ENCODE peak calls at places on chromosomes 6 and 20, in eight cellular contexts. J, Z, K, T, O, R, E and S are unnamed samples.

GRCh38 chr20:7848351-7848750 is 91.9 kb downstream of the HAO1 start:
- DNase-seq in Z (no peak), O (no peak), J (no peak), E (no peak), T (no peak), R (no peak), K (no peak), S (no peak)

GRCh38 chr6:39086294-39086693 is 28.7 kb downstream of the SAYSD1 start:
- DNase-seq in O (no peak), Z (no peak), K (no peak), T (no peak), R (no peak), E (no peak), J (no peak), S (no peak)

GRCh38 chr20:52103469-52103910 is 88.1 kb downstream of the ZFP64 start:
- DNase-seq in Z (no peak), T (no peak), O (no peak), R (no peak), J (no peak), E (no peak), K (no peak), S (no peak)

GRCh38 chr6:165988306-165988756 is 179.3 kb downstream of the TBXT start:
- DNase-seq in T (no peak), E (no peak), Z (peak; percentile 52), K (no peak), J (no peak), O (no peak), R (no peak), S (no peak)

GRCh38 chr20:34703061-34703572 is 1.0 kb upstream of the TP53INP2 start:
- DNase-seq in J (no peak), K (no peak), E (no peak), O (no peak), Z (no peak), R (no peak), T (no peak), S (no peak)

GRCh38 chr6:4434655-4435054 is 299.3 kb upstream of the ECI2 start:
- DNase-seq in E (no peak), R (no peak), J (peak; percentile 77), O (no peak), K (no peak), T (no peak), Z (no peak), S (no peak)

GRCh38 chr20:23200914-23201313 is 114.8 kb upstream of the CD93 start:
- DNase-seq in O (peak; percentile 45), T (no peak), E (no peak), R (peak; percentile 66), Z (peak; percentile 58), J (peak; percentile 40), K (peak; percentile 62), S (peak; percentile 22)

GRCh38 chr6:160121558-160121957 is at the start of gene SLC22A1:
- DNase-seq in O (no peak), Z (no peak), J (no peak), R (no peak), K (no peak), T (no peak), E (no peak), S (no peak)

GRCh38 chr20:5356921-5357320 is 40.2 kb upstream of the PROKR2 start:
- DNase-seq in R (no peak), E (no peak), T (no peak), J (no peak), O (no peak), Z (no peak), K (no peak), S (no peak)

GRCh38 chr20:33666293-33667244 is at the start of gene ACTL10:
- DNase-seq in T (peak; percentile 76), J (peak; percentile 93), E (no peak), K (peak; percentile 99), R (no peak), Z (peak; percentile 95), O (peak; percentile 76), S (no peak)

GRCh38 chr6:152136449-152136825 is 329.0 kb downstream of the ESR1 start:
- DNase-seq in R (peak; percentile 25), E (no peak), O (no peak), J (no peak), T (no peak), Z (no peak), K (no peak), S (no peak)

GRCh38 chr20:41017448-41018042 is 11.1 kb upstream of the TOP1 start:
- DNase-seq in Z (no peak), T (no peak), J (peak; percentile 94), R (no peak), O (peak; percentile 79), K (no peak), E (no peak), S (no peak)

GRCh38 chr6:28207244-28208179 is 17.6 kb upstream of the ZSCAN9 start:
- DNase-seq in K (no peak), O (peak; percentile 15), J (peak; percentile 25), T (no peak), E (peak; percentile 44), R (peak; percentile 17), Z (peak; percentile 58), S (no peak)

GRCh38 chr20:8805737-8806442 is 263.0 kb upstream of the PLCB4 start:
- DNase-seq in Z (no peak), E (no peak), O (peak; percentile 32), K (no peak), R (no peak), T (no peak), J (no peak), S (peak; percentile 12)

GRCh38 chr6:13702809-13703302 is 8.8 kb downstream of the RANBP9 start:
- DNase-seq in T (no peak), E (no peak), R (no peak), J (no peak), K (no peak), O (no peak), Z (no peak), S (no peak)

GRCh38 chr6:43013020-43013842 is 515 bp downstream of the MEA1 start:
- DNase-seq in K (no peak), J (no peak), T (no peak), E (peak; percentile 26), Z (no peak), R (no peak), O (no peak), S (peak; percentile 46)

GRCh38 chr20:24978493-24978892 is 14.1 kb downstream of the APMAP start:
- DNase-seq in E (no peak), J (no peak), R (no peak), O (no peak), Z (no peak), K (no peak), T (no peak), S (no peak)

GRCh38 chr20:54600634-54601033 is 125.2 kb downstream of the DOK5 start:
- DNase-seq in J (no peak), E (no peak), K (no peak), R (no peak), Z (peak; percentile 57), O (no peak), T (no peak), S (no peak)

GRCh38 chr6:154974485-154975149 is 20.5 kb upstream of the TIAM2 start:
- DNase-seq in Z (no peak), K (no peak), R (no peak), E (no peak), J (no peak), T (no peak), O (no peak), S (no peak)

GRCh38 chr6:85113934-85114582 is 335.8 kb upstream of the NT5E start:
- DNase-seq in Z (peak; percentile 9), E (no peak), J (no peak), O (peak; percentile 4), R (no peak), K (no peak), T (no peak), S (peak; percentile 22)

GRCh38 chr6:53702316-53702715 is 36.8 kb upstream of the KLHL31 start:
- DNase-seq in O (no peak), R (no peak), E (no peak), Z (no peak), T (no peak), J (no peak), K (no peak), S (no peak)

GRCh38 chr6:138226701-138227315 is 8.5 kb upstream of the PBOV1 start:
- DNase-seq in R (no peak), T (no peak), J (no peak), E (no peak), O (no peak), Z (no peak), K (no peak), S (no peak)

GRCh38 chr6:138229663-138230194 is 11.4 kb upstream of the PBOV1 start:
- DNase-seq in T (no peak), E (no peak), Z (no peak), K (no peak), O (no peak), J (no peak), R (no peak), S (no peak)

GRCh38 chr6:138226011-138226410 is 7.7 kb upstream of the PBOV1 start:
- DNase-seq in K (no peak), O (no peak), J (no peak), Z (no peak), T (no peak), E (no peak), R (no peak), S (no peak)

GRCh38 chr6:138229072-138229471 is 10.8 kb upstream of the PBOV1 start:
- DNase-seq in Z (peak; percentile 20), K (no peak), E (no peak), O (no peak), T (no peak), R (no peak), J (no peak), S (no peak)

GRCh38 chr6:138227316-138227781 is 9.1 kb upstream of the PBOV1 start:
- DNase-seq in R (no peak), O (no peak), J (no peak), K (peak; percentile 68), Z (no peak), T (no peak), E (no peak), S (no peak)
- H3K27ac ChIP-seq in R (no peak overlapping the region), O (no peak overlapping the region), J (no peak overlapping the region), K (peak overlapping the region; percentile 79), Z (no peak overlapping the region), T (no peak overlapping the region), E (no peak overlapping the region), S (no peak overlapping the region)

GRCh38 chr6:89355511-89356185 is 3.1 kb upstream of the UBE2J1 start:
- DNase-seq in E (no peak), T (no peak), R (no peak), J (no peak), K (no peak), Z (no peak), O (no peak), S (no peak)
- H3K4me1 ChIP-seq in E (peaks cover 15% of the 10 kb centered on the region), T (peaks cover 34% of the 10 kb centered on the region), R (peaks cover 7% of the 10 kb centered on the region), J (peaks cover 5% of the 10 kb centered on the region), K (no peaks in the 10 kb centered on the region), Z (peaks cover 8% of the 10 kb centered on the region), O (peaks cover 13% of the 10 kb centered on the region), S (peaks cover 9% of the 10 kb centered on the region)

DNA sequence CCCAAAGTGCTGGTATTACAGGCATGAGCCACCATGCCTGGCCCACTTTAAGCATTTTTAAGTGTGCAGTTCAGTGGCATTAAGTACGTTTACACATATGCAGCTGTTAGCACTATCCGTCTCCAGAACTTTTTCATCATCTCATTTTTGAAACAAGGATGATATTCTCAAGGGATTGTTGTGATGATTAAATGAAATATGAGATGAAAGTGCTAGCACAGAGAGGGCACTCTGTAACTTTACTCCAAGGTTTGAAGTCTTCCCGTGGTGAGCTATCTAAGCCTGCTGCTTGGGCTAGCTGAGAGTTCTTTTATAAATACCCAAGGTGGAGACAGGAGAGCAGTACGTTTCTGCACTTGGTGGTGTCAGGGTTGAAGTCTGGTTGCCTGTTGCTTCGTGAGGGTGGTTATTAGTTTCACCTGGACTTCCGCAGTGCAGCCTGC is 6.6 kb downstream of the TM9SF4 start:
- DNase-seq in O (no peak), R (no peak), E (no peak), K (no peak), J (no peak), Z (no peak), T (no peak), S (peak; percentile 70)
- H3K27ac ChIP-seq in O (no peak overlapping the region), R (no peak overlapping the region), E (no peak overlapping the region), K (no peak overlapping the region), J (no peak overlapping the region), Z (peak overlapping the region; percentile 35), T (no peak overlapping the region), S (no peak overlapping the region)

GRCh38 chr6:142848969-142849368 is 96.0 kb downstream of the HIVEP2 start:
- DNase-seq in R (no peak), T (no peak), E (no peak), O (no peak), K (no peak), J (no peak), Z (no peak), S (no peak)
- H3K4me1 ChIP-seq in R (peaks cover 45% of the 10 kb centered on the region), T (peaks cover 87% of the 10 kb centered on the region), E (peaks cover 64% of the 10 kb centered on the region), O (peaks cover 48% of the 10 kb centered on the region), K (peaks cover 43% of the 10 kb centered on the region), J (peaks cover 7% of the 10 kb centered on the region), Z (peaks cover 43% of the 10 kb centered on the region), S (peaks cover 60% of the 10 kb centered on the region)